ENCODE peak calls at places on chromosome 16, in seven cellular contexts. T, Q, J, Y, P, L and F are unnamed samples.

GRCh38 chr16:51326131-51326856 is 175.2 kb upstream of the SALL1 start:
- DNase-seq in T (peak), Q (no peak), J (peak), Y (peak), P (no peak), L (peak), F (peak)

GRCh38 chr16:85437161-85438052 is 175.7 kb upstream of the GSE1 start:
- DNase-seq in T (no peak), Q (no peak), J (peak), Y (peak), P (no peak), L (no peak), F (no peak)

GRCh38 chr16:10578474-10579316 is 1.7 kb downstream of the EMP2 start:
- DNase-seq in T (no peak), Q (peak), J (no peak), Y (no peak), P (no peak), L (no peak), F (no peak)

GRCh38 chr16:9610727-9611126 is 519.3 kb downstream of the HAPSTR1 start:
- DNase-seq in T (no peak), Q (no peak), J (no peak), Y (no peak), P (no peak), L (no peak), F (no peak)

GRCh38 chr16:78443780-78444422 is 344.4 kb downstream of the WWOX start:
- DNase-seq in T (no peak), Q (no peak), J (peak), Y (no peak), P (no peak), L (peak), F (no peak)

GRCh38 chr16:3413730-3414379 is 12.8 kb downstream of the ZNF174 start:
- DNase-seq in T (no peak), Q (no peak), J (no peak), Y (no peak), P (no peak), L (no peak), F (no peak)

GRCh38 chr16:1090620-1091587 is 5.1 kb downstream of the C1QTNF8 start:
- DNase-seq in T (no peak), Q (peak), J (no peak), Y (no peak), P (no peak), L (no peak), F (no peak)

GRCh38 chr16:85752511-85753420 is 1.9 kb upstream of the C16orf74 start:
- DNase-seq in T (no peak), Q (peak), J (peak), Y (peak), P (no peak), L (peak), F (peak)

GRCh38 chr16:29011112-29011511 is 26.3 kb downstream of the LAT start:
- DNase-seq in T (no peak), Q (no peak), J (no peak), Y (no peak), P (no peak), L (no peak), F (no peak)

GRCh38 chr16:29011851-29012250 is 27.0 kb downstream of the LAT start:
- DNase-seq in T (no peak), Q (no peak), J (no peak), Y (no peak), P (no peak), L (no peak), F (no peak)

GRCh38 chr16:29009050-29009837 is 24.4 kb downstream of the LAT start:
- DNase-seq in T (no peak), Q (no peak), J (no peak), Y (no peak), P (no peak), L (no peak), F (no peak)

GRCh38 chr16:29007865-29008593 is 23.2 kb downstream of the LAT start:
- DNase-seq in T (no peak), Q (no peak), J (peak), Y (no peak), P (no peak), L (peak), F (peak)

GRCh38 chr16:29009838-29010166 is 24.9 kb downstream of the LAT start:
- DNase-seq in T (no peak), Q (no peak), J (no peak), Y (no peak), P (no peak), L (no peak), F (no peak)
- H3K4me3 ChIP-seq in T (no peak), Q (no peak), J (no peak), Y (no peak), P (no peak), L (no peak), F (no peak)

GRCh38 chr16:16945207-16945606 is 525.6 kb downstream of the XYLT1 start:
- DNase-seq in T (no peak), Q (no peak), J (no peak), Y (no peak), P (no peak), L (no peak), F (no peak)
- H3K4me3 ChIP-seq in T (no peak), Q (no peak), J (no peak), Y (no peak), P (no peak), L (no peak), F (no peak)

DNA sequence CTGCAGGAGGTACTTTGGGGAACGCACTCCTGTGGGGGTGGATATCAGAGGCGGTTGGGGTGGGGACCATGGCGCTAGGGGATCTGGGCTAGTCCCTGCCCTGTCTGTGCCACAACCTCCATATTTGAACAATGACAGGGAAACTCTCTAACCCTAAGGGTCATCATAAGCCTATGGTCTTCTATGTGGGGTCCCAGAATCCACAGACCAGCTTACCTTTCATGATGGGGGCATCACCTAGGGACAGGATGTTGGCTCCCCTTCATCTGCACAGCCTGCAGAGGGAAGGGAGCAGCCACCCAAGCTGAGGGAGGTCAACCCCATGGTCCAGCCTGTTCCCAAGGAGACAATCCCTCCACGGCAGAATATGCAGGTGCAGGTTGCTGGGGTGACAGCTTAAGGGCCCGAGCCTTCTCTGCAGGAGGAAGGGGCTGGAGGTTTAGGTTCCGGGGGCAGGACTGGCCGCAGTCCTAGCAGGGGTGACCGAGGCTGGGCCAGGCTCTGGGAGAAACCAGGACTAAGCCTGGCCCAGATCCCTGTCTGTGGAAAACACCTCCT is 1.7 kb downstream of the ORAI3 start:
- DNase-seq in T (no peak), Q (no peak), J (no peak), Y (no peak), P (no peak), L (no peak), F (no peak)
- H3K4me3 ChIP-seq in T (peak), Q (no peak), J (peak), Y (no peak), P (peak), L (peak), F (peak)

GRCh38 chr16:30998852-30999761 is 11.3 kb downstream of the STX1B start:
- DNase-seq in T (no peak), Q (no peak), J (no peak), Y (no peak), P (no peak), L (no peak), F (no peak)

GRCh38 chr16:31001507-31002251 is 8.8 kb downstream of the STX1B start:
- DNase-seq in T (no peak), Q (no peak), J (no peak), Y (no peak), P (no peak), L (no peak), F (no peak)

GRCh38 chr16:31002810-31003209 is 7.6 kb downstream of the STX1B start:
- DNase-seq in T (no peak), Q (no peak), J (no peak), Y (no peak), P (no peak), L (no peak), F (no peak)

GRCh38 chr16:31002252-31002700 is 8.2 kb downstream of the STX1B start:
- DNase-seq in T (no peak), Q (no peak), J (no peak), Y (no peak), P (no peak), L (no peak), F (no peak)

GRCh38 chr16:31000671-31001382 is 9.6 kb downstream of the STX1B start:
- DNase-seq in T (no peak), Q (no peak), J (no peak), Y (no peak), P (no peak), L (no peak), F (no peak)
- H3K4me3 ChIP-seq in T (no peak), Q (no peak), J (no peak), Y (no peak), P (no peak), L (no peak), F (no peak)

GRCh38 chr16:66408181-66409048 is 18.7 kb upstream of the BEAN1 start:
- DNase-seq in T (no peak), Q (peak), J (peak), Y (no peak), P (no peak), L (peak), F (peak)
- H3K4me3 ChIP-seq in T (no peak), Q (no peak), J (no peak), Y (no peak), P (peak), L (peak), F (peak)